ENCODE peak calls at places on chromosomes 11 and 22, in five cellular contexts. E is A549; I is lower lobe of right lung; P is effector memory CD8-positive, alpha-beta T cell; R is stimulated activated naive B cell treated with anti-CD40 and anti-IgM and Interleukin-4, amounts not matched to agents 10 μg/mL and 1 μg/mL and 100 μg/mL, for 72 hours. Z is an unnamed sample.
A peak's percentile ranks its signal among the peaks of the same experiment; 100 is the strongest.

GRCh38 chr22:44341431-44342346 is 28.9 kb upstream of the SHISAL1 start:
- ATAC-seq in E (no peak), I (peak; percentile 52), P (no peak), R (no peak), Z (no peak)

GRCh38 chr11:26297179-26297970 is 34.6 kb upstream of the ANO3 start:
- ATAC-seq in E (peak; percentile 79), I (peak; percentile 90), P (no peak), R (peak; percentile 67), Z (no peak)

GRCh38 chr22:20117656-20118571 is 888 bp upstream of the TRMT2A start:
- ATAC-seq in E (no peak), I (peak; percentile 35), P (peak; percentile 48), R (peak; percentile 60), Z (peak; percentile 55)

GRCh38 chr11:64954201-64954600 is 17.7 kb downstream of the MAJIN start:
- ATAC-seq in E (no peak), I (peak; percentile 60), P (no peak), R (no peak), Z (no peak)

GRCh38 chr22:24474221-24474620 is 20.9 kb upstream of the UPB1 start:
- ATAC-seq in E (peak; percentile 73), I (no peak), P (no peak), R (no peak), Z (no peak)

GRCh38 chr22:25396615-25397200 is 167.8 kb upstream of the GRK3 start:
- ATAC-seq in E (no peak), I (no peak), P (no peak), R (no peak), Z (no peak)

GRCh38 chr11:69172674-69173073 is 16.9 kb downstream of the SMIM38 start:
- ATAC-seq in E (peak; percentile 86), I (no peak), P (no peak), R (peak; percentile 68), Z (no peak)

GRCh38 chr11:132245558-132246385 is 875.4 kb downstream of the NTM start:
- ATAC-seq in E (no peak), I (no peak), P (no peak), R (no peak), Z (peak; percentile 6)

GRCh38 chr11:12164061-12165014 is 53.9 kb downstream of the MICAL2 start:
- ATAC-seq in E (no peak), I (no peak), P (no peak), R (no peak), Z (no peak)

GRCh38 chr11:19658344-19658743 is 54.3 kb upstream of the NAV2 start:
- ATAC-seq in E (peak; percentile 71), I (no peak), P (no peak), R (no peak), Z (no peak)

GRCh38 chr11:75852406-75853017 is 37.5 kb downstream of the UVRAG start:
- ATAC-seq in E (no peak), I (no peak), P (no peak), R (no peak), Z (no peak)

GRCh38 chr11:103070142-103070541 is 21.8 kb downstream of the DCUN1D5 start:
- ATAC-seq in E (no peak), I (no peak), P (peak; percentile 71), R (peak; percentile 56), Z (peak; percentile 34)

GRCh38 chr11:120228794-120229384 is 11.1 kb upstream of the POU2F3 start:
- ATAC-seq in E (peak; percentile 73), I (peak; percentile 4), P (no peak), R (no peak), Z (no peak)

GRCh38 chr11:113159967-113160621 is 154.3 kb upstream of the TTC12 start:
- ATAC-seq in E (no peak), I (no peak), P (no peak), R (no peak), Z (no peak)

GRCh38 chr11:34936945-34937344 is 20.5 kb downstream of the PDHX start:
- ATAC-seq in E (no peak), I (no peak), P (no peak), R (no peak), Z (no peak)

Z was measured in stimulated activated memory B cell treated with anti-CD40 and anti-IgM and Interleukin-4, amounts not matched to agents 10 μg/mL and 1 μg/mL and 100 μg/mL, for 72 hours.